ENCODE peak calls at places on chromosomes 12 and 14, in six cellular contexts. F, G, E, L, K and T are unnamed samples.

GRCh38 chr12:4164591-4165558 is 108.7 kb upstream of the CCND2 start:
- DNase-seq in E (peak), F (no peak), K (peak), L (peak), G (no peak), T (peak)

GRCh38 chr12:110339184-110339952 is 58.3 kb downstream of the ATP2A2 start:
- DNase-seq in K (no peak), F (no peak), G (peak), E (no peak), L (no peak), T (no peak)

GRCh38 chr12:51663390-51663789 is 72.4 kb downstream of the SCN8A start:
- DNase-seq in G (no peak), E (no peak), F (no peak), L (no peak), K (no peak), T (no peak)

GRCh38 chr12:89179983-89180382 is 172.3 kb downstream of the DUSP6 start:
- DNase-seq in G (peak), L (no peak), E (no peak), F (no peak), K (no peak), T (peak)

GRCh38 chr12:45232771-45233372 is 17.0 kb downstream of the ANO6 start:
- DNase-seq in F (no peak), L (no peak), K (peak), E (no peak), G (peak), T (peak)

GRCh38 chr12:110379201-110379600 is 24.3 kb downstream of the ANAPC7 start:
- DNase-seq in E (no peak), K (no peak), G (no peak), F (no peak), L (no peak), T (no peak)

GRCh38 chr12:12612403-12612802 is 727 bp downstream of the CREBL2 start:
- DNase-seq in K (no peak), L (peak), F (no peak), E (no peak), G (peak), T (no peak)

GRCh38 chr14:75452900-75453816 is 25.3 kb downstream of the JDP2 start:
- DNase-seq in L (peak), F (no peak), G (peak), E (no peak), K (no peak), T (peak)

GRCh38 chr14:67187210-67187609 is 2.0 kb upstream of the GARIN2 start:
- DNase-seq in L (no peak), K (no peak), E (no peak), F (no peak), G (peak), T (no peak)

GRCh38 chr14:104333903-104334811 is 195.8 kb downstream of the KIF26A start:
- DNase-seq in L (no peak), K (peak), G (no peak), E (no peak), F (no peak), T (no peak)

GRCh38 chr14:59293934-59294661 is 105.6 kb downstream of the DAAM1 start:
- DNase-seq in K (no peak), L (no peak), F (no peak), E (no peak), G (peak), T (no peak)

GRCh38 chr14:68772761-68773381 is 20.0 kb downstream of the ZFP36L1 start:
- DNase-seq in L (no peak), E (no peak), K (no peak), F (no peak), G (no peak), T (no peak)

GRCh38 chr12:28498850-28499249 is 308.6 kb downstream of the CCDC91 start:
- DNase-seq in F (no peak), E (no peak), K (no peak), G (no peak), L (no peak), T (no peak)

GRCh38 chr14:93965968-93966474 is 10.3 kb downstream of the ASB2 start:
- DNase-seq in K (no peak), E (no peak), F (no peak), L (no peak), G (no peak), T (no peak)

GRCh38 chr14:50822501-50823042 is 8.4 kb downstream of the NIN start:
- DNase-seq in L (no peak), G (no peak), K (no peak), F (no peak), E (no peak), T (no peak)

GRCh38 chr14:42428996-42429395 is 822.3 kb downstream of the LRFN5 start:
- DNase-seq in G (no peak), F (no peak), E (no peak), K (no peak), L (no peak), T (no peak)

GRCh38 chr12:130879212-130879686 is 7.4 kb downstream of the RAN start:
- DNase-seq in E (no peak), F (no peak), K (no peak), L (no peak), G (no peak), T (no peak)

GRCh38 chr12:27199638-27200300 is 44.3 kb upstream of the STK38L start:
- DNase-seq in F (no peak), E (no peak), L (no peak), K (no peak), G (no peak), T (no peak)

GRCh38 chr14:46054526-46054925 is 597.1 kb downstream of the RPL10L start:
- DNase-seq in F (no peak), K (no peak), G (peak), L (no peak), E (no peak), T (no peak)

GRCh38 chr12:89492883-89493282 is 31.7 kb downstream of the GALNT4 start:
- DNase-seq in L (no peak), E (no peak), G (no peak), K (peak), F (no peak), T (no peak)

GRCh38 chr14:60632777-60633176 is 16.5 kb downstream of the SIX1 start:
- DNase-seq in K (no peak), L (no peak), E (no peak), G (peak), F (no peak), T (no peak)

GRCh38 chr14:74980746-74981661 is 21.7 kb upstream of the EIF2B2 start:
- DNase-seq in L (peak), G (peak), E (no peak), F (no peak), K (no peak), T (no peak)

GRCh38 chr12:80829767-80830166 is 108.0 kb downstream of the LIN7A start:
- DNase-seq in G (no peak), E (no peak), F (no peak), L (no peak), K (no peak), T (no peak)

GRCh38 chr12:117564885-117565284 is 203.5 kb upstream of the NOS1 start:
- DNase-seq in K (no peak), E (no peak), F (no peak), L (peak), G (no peak), T (no peak)

GRCh38 chr12:30969606-30970395 is 43.3 kb downstream of the TSPAN11 start:
- DNase-seq in E (no peak), G (no peak), F (no peak), K (no peak), L (no peak), T (no peak)

GRCh38 chr14:56660677-56661389 is 81.2 kb downstream of the TMEM260 start:
- DNase-seq in K (no peak), F (no peak), G (no peak), L (peak), E (no peak), T (no peak)

GRCh38 chr12:70581199-70581598 is 56.0 kb downstream of the PTPRB start:
- DNase-seq in G (no peak), F (no peak), K (no peak), E (no peak), L (no peak), T (no peak)

GRCh38 chr14:24068711-24069410 is 2.5 kb upstream of the CPNE6 start:
- DNase-seq in L (no peak), E (no peak), G (no peak), K (no peak), F (peak), T (no peak)

GRCh38 chr14:100438678-100439592 is 115.8 kb downstream of the SLC25A47 start:
- DNase-seq in G (peak), E (no peak), L (no peak), F (no peak), K (peak), T (peak)

GRCh38 chr14:83976223-83976770 is 1553.6 kb upstream of the FLRT2 start:
- DNase-seq in G (no peak), E (no peak), L (no peak), K (no peak), F (no peak), T (no peak)
- H3K27ac ChIP-seq in G (no peak), E (no peak), L (no peak), K (no peak), F (no peak), T (no peak)

GRCh38 chr12:56186957-56187356 is 2.3 kb downstream of the SMARCC2 start:
- DNase-seq in E (no peak), K (no peak), G (no peak), F (no peak), L (no peak), T (no peak)

GRCh38 chr12:56188786-56189335 is 422 bp downstream of the SMARCC2 start:
- DNase-seq in L (peak), F (no peak), K (no peak), E (no peak), G (no peak), T (no peak)

GRCh38 chr12:56189918-56190694 is 823 bp upstream of the SMARCC2 start:
- DNase-seq in K (peak), L (peak), G (peak), F (peak), E (peak), T (peak)

GRCh38 chr12:56189336-56189917 is at the start of gene SMARCC2:
- DNase-seq in F (peak), K (peak), E (peak), L (peak), G (peak), T (peak)

DNA sequence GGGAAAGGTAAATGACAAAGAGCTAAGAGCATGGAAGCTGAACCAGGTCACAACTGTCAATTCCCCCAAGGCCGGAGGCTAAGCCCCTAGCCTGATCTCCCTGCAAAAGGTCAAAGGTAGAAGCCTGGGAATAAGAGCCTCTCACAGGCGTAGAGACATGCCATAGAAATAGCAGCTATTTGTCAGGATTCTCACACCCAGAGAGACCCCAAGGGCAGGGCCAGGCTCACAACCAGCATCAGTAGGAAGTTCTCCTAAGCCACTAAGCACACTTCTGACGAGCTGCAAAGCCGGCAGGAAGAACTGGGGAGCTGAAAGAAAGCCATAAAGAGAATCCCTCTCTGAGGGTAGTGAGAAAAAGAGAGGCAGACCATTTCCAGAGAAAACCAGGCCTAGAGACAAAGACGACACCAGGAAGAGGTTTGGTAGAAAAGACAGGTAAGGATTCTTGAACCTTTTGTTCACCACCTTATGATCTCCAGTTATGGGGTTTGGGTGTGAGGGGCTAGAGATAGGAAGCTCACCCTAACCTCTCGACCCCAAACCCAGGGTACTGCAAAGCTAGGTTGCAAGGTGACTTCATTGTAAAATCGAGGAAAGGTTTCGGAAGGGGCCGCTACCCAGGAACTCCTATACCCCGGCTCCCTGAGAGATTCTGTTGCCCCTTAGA is 1.0 kb downstream of the SMARCC2 start:
- DNase-seq in F (no peak), L (peak), G (no peak), E (no peak), K (no peak), T (no peak)
- H3K27ac ChIP-seq in F (peak), L (peak), G (no peak), E (peak), K (peak), T (peak)

GRCh38 chr14:61701946-61702345 is 6.6 kb downstream of the HIF1A start:
- DNase-seq in F (no peak), E (no peak), K (no peak), L (no peak), G (no peak), T (no peak)
- H3K27ac ChIP-seq in F (no peak), E (no peak), K (no peak), L (no peak), G (no peak), T (no peak)

GRCh38 chr12:62817556-62818271 is 117.2 kb downstream of the PPM1H start:
- DNase-seq in F (no peak), L (no peak), G (no peak), E (no peak), K (no peak), T (no peak)
- H3K27ac ChIP-seq in F (peak), L (no peak), G (no peak), E (no peak), K (no peak), T (peak)

GRCh38 chr14:54763761-54764160 is 138.9 kb downstream of the GCH1 start:
- DNase-seq in F (no peak), K (no peak), E (no peak), G (no peak), L (no peak), T (no peak)
- H3K27ac ChIP-seq in F (no peak), K (no peak), E (no peak), G (no peak), L (no peak), T (no peak)